ENCODE peak calls at places on chromosomes 7 and 10, in seven cellular contexts. X is GM12878, Q is NB4, P is A549, R is SK-N-SH, N is WTC11, T is H1. K is an unnamed sample.
A peak's percentile ranks its signal among the peaks of the same experiment; 100 is the strongest.

GRCh38 chr7:138838166-138838565 is 40.2 kb upstream of the ATP6V0A4 start:
- DNase-seq in Q (no peak), R (no peak), P (no peak), N (peak; percentile 25), T (no peak), X (no peak), K (no peak)

GRCh38 chr7:102823715-102824114 is 74.9 kb downstream of the FAM185A start:
- DNase-seq in X (no peak), Q (no peak), N (no peak), P (no peak), R (no peak), T (no peak), K (no peak)

GRCh38 chr7:22647451-22648257 is 79.3 kb upstream of the IL6 start:
- DNase-seq in P (no peak), N (no peak), Q (no peak), R (no peak), T (no peak), X (no peak), K (no peak)

GRCh38 chr10:88490216-88490980 is 92.7 kb downstream of the RNLS start:
- DNase-seq in Q (peak; percentile 80), X (no peak), P (no peak), R (no peak), T (no peak), N (no peak), K (no peak)

GRCh38 chr10:26697922-26698608 is 564 bp downstream of the PDSS1 start:
- DNase-seq in T (no peak), X (no peak), Q (no peak), P (no peak), N (no peak), R (peak; percentile 44), K (no peak)

GRCh38 chr10:7260912-7261700 is 149.7 kb downstream of the SFMBT2 start:
- DNase-seq in T (no peak), R (no peak), Q (peak; percentile 36), N (no peak), X (no peak), P (peak; percentile 15), K (no peak)

GRCh38 chr7:79734158-79734557 is 280.7 kb upstream of the MAGI2 start:
- DNase-seq in Q (no peak), R (no peak), N (no peak), P (no peak), X (no peak), T (no peak), K (no peak)

GRCh38 chr7:50664461-50664922 is 99.3 kb upstream of the DDC start:
- DNase-seq in T (no peak), N (no peak), X (no peak), R (no peak), Q (peak; percentile 48), P (no peak), K (peak; percentile 51)

GRCh38 chr10:131983780-131984179 is 2.1 kb upstream of the BNIP3 start:
- DNase-seq in R (no peak), T (no peak), P (peak; percentile 70), X (no peak), N (no peak), Q (no peak), K (no peak)

GRCh38 chr10:93566435-93567276 is at the start of gene FFAR4:
- DNase-seq in Q (peak; percentile 94), T (no peak), N (peak; percentile 62), X (no peak), R (peak; percentile 53), P (peak; percentile 60), K (no peak)

GRCh38 chr7:102008535-102009262 is 191.3 kb downstream of the CUX1 start:
- DNase-seq in P (no peak), N (no peak), T (no peak), X (no peak), Q (no peak), R (no peak), K (no peak)

GRCh38 chr7:113561446-113561845 is 357.4 kb downstream of the PPP1R3A start:
- DNase-seq in N (no peak), X (no peak), T (no peak), P (no peak), R (no peak), Q (peak; percentile 45), K (no peak)

GRCh38 chr7:121547341-121548092 is 151.4 kb upstream of the FAM3C start:
- DNase-seq in P (peak; percentile 66), R (peak; percentile 51), N (no peak), T (no peak), Q (peak; percentile 71), X (no peak), K (peak; percentile 63)

GRCh38 chr10:93826355-93826754 is 67.4 kb upstream of the SLC35G1 start:
- DNase-seq in X (no peak), N (peak; percentile 18), Q (peak; percentile 74), P (no peak), R (no peak), T (no peak), K (no peak)

GRCh38 chr7:51356849-51357516 is 40.4 kb upstream of the COBL start:
- DNase-seq in Q (no peak), T (no peak), N (no peak), R (no peak), P (no peak), X (no peak), K (no peak)

GRCh38 chr7:76333388-76334101 is 25.2 kb downstream of the YWHAG start:
- DNase-seq in Q (no peak), R (no peak), P (no peak), N (no peak), X (no peak), T (no peak), K (no peak)

GRCh38 chr10:32298066-32298812 is 48.7 kb downstream of the EPC1 start:
- DNase-seq in Q (no peak), R (no peak), X (no peak), T (no peak), N (no peak), P (peak; percentile 78), K (peak; percentile 13)

GRCh38 chr10:122190553-122190952 is 80.5 kb upstream of the BTBD16 start:
- DNase-seq in X (no peak), R (no peak), Q (peak; percentile 86), T (no peak), P (no peak), N (no peak), K (no peak)

GRCh38 chr10:87656431-87657072 is 3.1 kb upstream of the PAPSS2 start:
- DNase-seq in N (no peak), P (peak; percentile 58), T (no peak), Q (peak; percentile 65), X (no peak), R (peak; percentile 71), K (no peak)

GRCh38 chr10:91632671-91633550 is at the start of gene PPP1R3C:
- DNase-seq in R (peak; percentile 93), P (peak; percentile 93), N (peak; percentile 85), T (peak; percentile 73), X (no peak), Q (no peak), K (no peak)

GRCh38 chr10:84539244-84539643 is 210.9 kb downstream of the CCSER2 start:
- DNase-seq in X (no peak), T (no peak), N (no peak), Q (no peak), R (no peak), P (no peak), K (no peak)

GRCh38 chr7:2403718-2404648 is 572 bp downstream of the CHST12 start:
- DNase-seq in N (peak; percentile 58), T (no peak), R (peak; percentile 84), Q (peak; percentile 60), P (no peak), X (no peak), K (no peak)

GRCh38 chr7:106959753-106960152 is 84.8 kb upstream of the PRKAR2B start:
- DNase-seq in X (no peak), R (no peak), Q (no peak), N (peak; percentile 58), P (no peak), T (no peak), K (no peak)

GRCh38 chr7:85041599-85042216 is 145.1 kb downstream of the SEMA3D start:
- DNase-seq in X (peak; percentile 3), N (peak; percentile 78), P (peak; percentile 73), Q (peak; percentile 68), R (peak; percentile 38), T (no peak), K (peak; percentile 62)

GRCh38 chr10:124063736-124064135 is 29.7 kb downstream of the CHST15 start:
- DNase-seq in T (no peak), R (no peak), N (no peak), X (no peak), Q (no peak), P (peak; percentile 45), K (no peak)

GRCh38 chr10:90964781-90965462 is 44.0 kb upstream of the ANKRD1 start:
- DNase-seq in T (no peak), Q (no peak), X (no peak), R (peak; percentile 36), P (no peak), N (no peak), K (no peak)

GRCh38 chr10:116085333-116085732 is 187.7 kb downstream of the GFRA1 start:
- DNase-seq in N (no peak), R (no peak), X (no peak), T (no peak), P (no peak), Q (no peak), K (no peak)

GRCh38 chr10:99880071-99880835 is 97.8 kb downstream of the ABCC2 start:
- DNase-seq in R (no peak), Q (no peak), X (no peak), N (no peak), T (no peak), P (no peak), K (no peak)

GRCh38 chr7:94183289-94183749 is 179.2 kb upstream of the BET1 start:
- DNase-seq in P (peak; percentile 98), N (no peak), R (no peak), T (peak; percentile 3), Q (no peak), X (no peak), K (peak; percentile 82)

DNA sequence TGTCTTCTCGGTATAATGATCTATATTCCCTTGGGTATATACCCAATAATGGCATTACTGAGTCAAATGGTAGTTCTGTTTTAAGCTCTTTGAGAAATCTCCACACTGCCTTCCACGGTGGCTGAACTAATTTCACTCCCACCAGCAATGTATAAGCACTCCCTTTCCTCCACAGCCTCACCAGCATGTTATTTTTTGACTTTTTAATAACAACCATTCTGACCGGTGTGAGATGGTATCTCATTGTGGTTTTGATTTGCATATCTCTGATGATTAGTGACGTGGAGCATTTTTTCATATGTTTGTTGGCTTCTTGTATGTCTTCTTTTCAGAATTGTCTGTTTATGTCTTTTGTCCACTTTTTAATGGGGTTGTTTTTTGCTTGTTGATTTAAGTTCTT is 33.6 kb downstream of the KIAA1217 start:
- DNase-seq in P (no peak), X (no peak), T (no peak), Q (no peak), R (no peak), N (no peak), K (no peak)
- TF ChIP-seq MAX in P (no peak), X (no peak), T (no peak), Q (no peak), R (no peak), N (no peak), K (no peak)

GRCh38 chr7:104482362-104483042 is 154.1 kb downstream of the LHFPL3 start:
- DNase-seq in P (no peak), T (no peak), Q (no peak), N (no peak), R (no peak), X (no peak), K (no peak)
- TF ChIP-seq MAX in P (no peak), T (no peak), Q (no peak), N (no peak), R (no peak), X (no peak), K (no peak)

GRCh38 chr7:158067931-158068482 is 519.6 kb downstream of the PTPRN2 start:
- DNase-seq in T (no peak), P (no peak), R (no peak), X (no peak), Q (no peak), N (no peak), K (no peak)
- TF ChIP-seq MAX in T (no peak), P (no peak), R (no peak), X (no peak), Q (no peak), N (no peak), K (no peak)

GRCh38 chr7:16345979-16346958 is 75.1 kb downstream of the CRPPA start:
- DNase-seq in R (no peak), N (no peak), X (no peak), P (peak; percentile 8), Q (peak; percentile 7), T (no peak), K (peak; percentile 44)
- TF ChIP-seq MAX in R (no peak), N (no peak), X (no peak), P (no peak), Q (no peak), T (no peak), K (no peak)

K was measured in HCT116.